ENCODE peak calls at places on chromosome 18, in seven cellular contexts. One of them, this sample, is unnamed.

GRCh38 chr18:79339094-79339908 is 56.4 kb upstream of the NFATC1 start:
- DNase-seq in mesenchymal stem cell: no peak
- DNase-seq in GM23338: no peak
- DNase-seq in GM23248: no peak
- DNase-seq in PC-3: no peak
- DNase-seq in IMR-90: no peak
- DNase-seq in K562: no peak
- DNase-seq in this sample: no peak

GRCh38 chr18:78960709-78961108 is 18.9 kb upstream of the SALL3 start:
- DNase-seq in K562: no peak
- DNase-seq in GM23248: no peak
- DNase-seq in GM23338: no peak
- DNase-seq in mesenchymal stem cell: no peak
- DNase-seq in IMR-90: no peak
- DNase-seq in PC-3: no peak
- DNase-seq in this sample: no peak

GRCh38 chr18:53887447-53887846 is 337.0 kb downstream of the MBD2 start:
- DNase-seq in K562: no peak
- DNase-seq in IMR-90: no peak
- DNase-seq in mesenchymal stem cell: no peak
- DNase-seq in GM23338: no peak
- DNase-seq in PC-3: no peak
- DNase-seq in GM23248: no peak
- DNase-seq in this sample: peak

GRCh38 chr18:12879840-12880531 is 4.1 kb downstream of the PTPN2 start:
- DNase-seq in GM23338: peak
- DNase-seq in IMR-90: no peak
- DNase-seq in K562: peak
- DNase-seq in GM23248: no peak
- DNase-seq in mesenchymal stem cell: no peak
- DNase-seq in PC-3: no peak
- DNase-seq in this sample: no peak

GRCh38 chr18:5237083-5237722 is 40.1 kb upstream of the AKAIN1 start:
- DNase-seq in IMR-90: peak
- DNase-seq in mesenchymal stem cell: peak
- DNase-seq in K562: peak
- DNase-seq in PC-3: peak
- DNase-seq in GM23248: peak
- DNase-seq in GM23338: no peak
- DNase-seq in this sample: peak

GRCh38 chr18:31185551-31185950 is 22.9 kb upstream of the DSC1 start:
- DNase-seq in mesenchymal stem cell: no peak
- DNase-seq in GM23248: no peak
- DNase-seq in PC-3: peak
- DNase-seq in GM23338: no peak
- DNase-seq in IMR-90: no peak
- DNase-seq in K562: no peak
- DNase-seq in this sample: peak

GRCh38 chr18:69569133-69569532 is 168.4 kb downstream of the DOK6 start:
- DNase-seq in IMR-90: no peak
- DNase-seq in GM23248: no peak
- DNase-seq in K562: no peak
- DNase-seq in PC-3: no peak
- DNase-seq in GM23338: no peak
- DNase-seq in mesenchymal stem cell: no peak
- DNase-seq in this sample: no peak

GRCh38 chr18:78726326-78727056 is 253.1 kb upstream of the SALL3 start:
- DNase-seq in mesenchymal stem cell: no peak
- DNase-seq in PC-3: no peak
- DNase-seq in K562: no peak
- DNase-seq in GM23338: no peak
- DNase-seq in GM23248: no peak
- DNase-seq in IMR-90: no peak
- DNase-seq in this sample: no peak

GRCh38 chr18:12391487-12392136 is 14.6 kb upstream of the AFG3L2 start:
- DNase-seq in GM23248: peak
- DNase-seq in GM23338: peak
- DNase-seq in K562: peak
- DNase-seq in PC-3: peak
- DNase-seq in IMR-90: peak
- DNase-seq in mesenchymal stem cell: peak
- DNase-seq in this sample: peak

GRCh38 chr18:78906066-78906465 is 73.6 kb upstream of the SALL3 start:
- DNase-seq in mesenchymal stem cell: no peak
- DNase-seq in K562: no peak
- DNase-seq in GM23248: no peak
- DNase-seq in IMR-90: no peak
- DNase-seq in PC-3: no peak
- DNase-seq in GM23338: no peak
- DNase-seq in this sample: no peak

GRCh38 chr18:50726960-50727589 is 92.7 kb downstream of the MRO start:
- DNase-seq in K562: no peak
- DNase-seq in GM23338: no peak
- DNase-seq in mesenchymal stem cell: no peak
- DNase-seq in IMR-90: no peak
- DNase-seq in GM23248: no peak
- DNase-seq in PC-3: no peak
- DNase-seq in this sample: no peak

GRCh38 chr18:37965572-37965970 is 400.0 kb upstream of the CELF4 start:
- DNase-seq in mesenchymal stem cell: no peak
- DNase-seq in PC-3: no peak
- DNase-seq in IMR-90: no peak
- DNase-seq in K562: no peak
- DNase-seq in GM23248: no peak
- DNase-seq in GM23338: no peak
- DNase-seq in this sample: no peak

GRCh38 chr18:55886886-55887285 is 298.9 kb upstream of the TCF4 start:
- DNase-seq in GM23338: no peak
- DNase-seq in GM23248: no peak
- DNase-seq in mesenchymal stem cell: no peak
- DNase-seq in PC-3: peak
- DNase-seq in K562: no peak
- DNase-seq in IMR-90: no peak
- DNase-seq in this sample: no peak

GRCh38 chr18:44584900-44585299 is 95.8 kb upstream of the SETBP1 start:
- DNase-seq in GM23248: no peak
- DNase-seq in mesenchymal stem cell: no peak
- DNase-seq in K562: no peak
- DNase-seq in GM23338: no peak
- DNase-seq in PC-3: peak
- DNase-seq in IMR-90: no peak
- DNase-seq in this sample: no peak

GRCh38 chr18:53004798-53005197 is 664.8 kb downstream of the DCC start:
- DNase-seq in IMR-90: no peak
- DNase-seq in PC-3: peak
- DNase-seq in GM23248: no peak
- DNase-seq in GM23338: peak
- DNase-seq in K562: no peak
- DNase-seq in mesenchymal stem cell: no peak
- DNase-seq in this sample: no peak

GRCh38 chr18:29063346-29063745 is 886.4 kb upstream of the CDH2 start:
- DNase-seq in mesenchymal stem cell: no peak
- DNase-seq in IMR-90: peak
- DNase-seq in GM23248: no peak
- DNase-seq in PC-3: no peak
- DNase-seq in K562: no peak
- DNase-seq in GM23338: no peak
- DNase-seq in this sample: peak

GRCh38 chr18:1047406-1047805 is 142.7 kb downstream of the ADCYAP1 start:
- DNase-seq in K562: no peak
- DNase-seq in mesenchymal stem cell: peak
- DNase-seq in PC-3: no peak
- DNase-seq in IMR-90: no peak
- DNase-seq in GM23338: no peak
- DNase-seq in GM23248: peak
- DNase-seq in this sample: peak

GRCh38 chr18:3502650-3503049 is 52.7 kb downstream of the TGIF1 start:
- DNase-seq in GM23338: no peak
- DNase-seq in PC-3: no peak
- DNase-seq in IMR-90: no peak
- DNase-seq in K562: no peak
- DNase-seq in mesenchymal stem cell: no peak
- DNase-seq in GM23248: no peak
- DNase-seq in this sample: no peak

GRCh38 chr18:42287047-42287446 is 332.0 kb downstream of the PIK3C3 start:
- DNase-seq in PC-3: no peak
- DNase-seq in mesenchymal stem cell: no peak
- DNase-seq in K562: no peak
- DNase-seq in IMR-90: no peak
- DNase-seq in GM23248: no peak
- DNase-seq in GM23338: no peak
- DNase-seq in this sample: no peak

GRCh38 chr18:11387880-11388279 is 221.5 kb upstream of the SLC35G4 start:
- DNase-seq in GM23248: peak
- DNase-seq in mesenchymal stem cell: peak
- DNase-seq in GM23338: peak
- DNase-seq in K562: peak
- DNase-seq in IMR-90: peak
- DNase-seq in PC-3: peak
- DNase-seq in this sample: peak

GRCh38 chr18:79517322-79517721 is 121.6 kb downstream of the NFATC1 start:
- DNase-seq in PC-3: no peak
- DNase-seq in IMR-90: no peak
- DNase-seq in K562: peak
- DNase-seq in GM23338: peak
- DNase-seq in GM23248: no peak
- DNase-seq in mesenchymal stem cell: no peak
- DNase-seq in this sample: no peak

GRCh38 chr18:12726774-12727550 is 24.1 kb downstream of the PSMG2 start:
- DNase-seq in K562: peak
- DNase-seq in GM23338: peak
- DNase-seq in IMR-90: peak
- DNase-seq in PC-3: peak
- DNase-seq in GM23248: peak
- DNase-seq in mesenchymal stem cell: peak
- DNase-seq in this sample: peak

GRCh38 chr18:40565805-40566509 is 1389.1 kb upstream of the PIK3C3 start:
- DNase-seq in mesenchymal stem cell: no peak
- DNase-seq in GM23338: no peak
- DNase-seq in K562: no peak
- DNase-seq in PC-3: no peak
- DNase-seq in GM23248: no peak
- DNase-seq in IMR-90: no peak
- DNase-seq in this sample: no peak
- H2AFZ ChIP-seq in mesenchymal stem cell: no peak
- H2AFZ ChIP-seq in GM23338: no peak
- H2AFZ ChIP-seq in K562: no peak
- H2AFZ ChIP-seq in PC-3: no peak
- H2AFZ ChIP-seq in GM23248: no peak
- H2AFZ ChIP-seq in IMR-90: no peak
- H2AFZ ChIP-seq in this sample: no peak

DNA sequence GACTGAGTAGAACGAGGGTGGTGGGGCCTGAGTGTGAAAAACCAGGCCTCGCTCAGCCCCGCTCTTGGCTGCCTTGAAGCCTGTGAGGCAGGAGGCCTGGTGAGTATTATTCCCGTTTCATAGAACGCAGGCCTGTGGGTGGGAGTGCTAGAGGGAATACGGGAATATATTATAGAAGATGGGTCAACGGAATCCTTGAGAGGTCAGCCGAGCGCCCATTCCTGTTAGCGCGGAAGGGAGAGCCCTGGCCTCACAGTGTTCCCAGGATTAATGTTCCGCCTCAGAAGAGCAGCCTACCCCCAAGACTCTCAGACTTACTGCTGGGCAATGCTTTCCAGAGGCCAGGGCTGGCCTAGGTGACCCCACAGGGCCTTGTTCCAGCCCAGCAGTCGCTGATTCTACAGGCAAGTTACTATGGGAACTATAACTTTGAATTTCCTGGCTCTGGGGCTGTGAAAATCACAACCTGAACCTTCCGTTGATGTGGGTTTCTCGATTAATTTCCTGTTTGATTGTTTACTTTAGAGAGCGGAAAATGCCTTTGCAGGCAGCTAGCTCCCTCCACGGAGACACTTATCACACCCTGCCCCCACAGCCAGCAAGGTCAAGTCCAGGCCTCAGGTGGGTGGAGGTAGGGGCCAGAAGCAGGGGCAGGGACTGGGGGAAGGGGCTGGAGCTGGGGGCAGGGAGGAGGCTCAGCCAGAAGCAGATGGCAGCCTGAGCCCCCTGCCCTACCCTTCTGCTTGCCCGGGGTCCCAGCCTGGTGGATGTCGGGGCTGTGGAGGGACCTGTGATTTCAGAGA is 108.3 kb downstream of the SMAD7 start:
- DNase-seq in PC-3: no peak
- DNase-seq in IMR-90: no peak
- DNase-seq in GM23338: no peak
- DNase-seq in K562: peak
- DNase-seq in GM23248: no peak
- DNase-seq in mesenchymal stem cell: peak
- DNase-seq in this sample: no peak
- H3K4me3 ChIP-seq in PC-3: no peak
- H3K4me3 ChIP-seq in IMR-90: no peak
- H3K4me3 ChIP-seq in GM23338: no peak
- H3K4me3 ChIP-seq in K562: no peak
- H3K4me3 ChIP-seq in GM23248: no peak
- H3K4me3 ChIP-seq in mesenchymal stem cell: no peak
- H3K4me3 ChIP-seq in this sample: no peak

GRCh38 chr18:74040459-74041332 is 106.9 kb downstream of the FBXO15 start:
- DNase-seq in mesenchymal stem cell: peak
- DNase-seq in GM23248: peak
- DNase-seq in K562: peak
- DNase-seq in GM23338: peak
- DNase-seq in PC-3: peak
- DNase-seq in IMR-90: peak
- DNase-seq in this sample: no peak
- H2AFZ ChIP-seq in mesenchymal stem cell: no peak
- H2AFZ ChIP-seq in GM23248: no peak
- H2AFZ ChIP-seq in K562: peak
- H2AFZ ChIP-seq in GM23338: peak
- H2AFZ ChIP-seq in PC-3: peak
- H2AFZ ChIP-seq in IMR-90: peak
- H2AFZ ChIP-seq in this sample: no peak

DNA sequence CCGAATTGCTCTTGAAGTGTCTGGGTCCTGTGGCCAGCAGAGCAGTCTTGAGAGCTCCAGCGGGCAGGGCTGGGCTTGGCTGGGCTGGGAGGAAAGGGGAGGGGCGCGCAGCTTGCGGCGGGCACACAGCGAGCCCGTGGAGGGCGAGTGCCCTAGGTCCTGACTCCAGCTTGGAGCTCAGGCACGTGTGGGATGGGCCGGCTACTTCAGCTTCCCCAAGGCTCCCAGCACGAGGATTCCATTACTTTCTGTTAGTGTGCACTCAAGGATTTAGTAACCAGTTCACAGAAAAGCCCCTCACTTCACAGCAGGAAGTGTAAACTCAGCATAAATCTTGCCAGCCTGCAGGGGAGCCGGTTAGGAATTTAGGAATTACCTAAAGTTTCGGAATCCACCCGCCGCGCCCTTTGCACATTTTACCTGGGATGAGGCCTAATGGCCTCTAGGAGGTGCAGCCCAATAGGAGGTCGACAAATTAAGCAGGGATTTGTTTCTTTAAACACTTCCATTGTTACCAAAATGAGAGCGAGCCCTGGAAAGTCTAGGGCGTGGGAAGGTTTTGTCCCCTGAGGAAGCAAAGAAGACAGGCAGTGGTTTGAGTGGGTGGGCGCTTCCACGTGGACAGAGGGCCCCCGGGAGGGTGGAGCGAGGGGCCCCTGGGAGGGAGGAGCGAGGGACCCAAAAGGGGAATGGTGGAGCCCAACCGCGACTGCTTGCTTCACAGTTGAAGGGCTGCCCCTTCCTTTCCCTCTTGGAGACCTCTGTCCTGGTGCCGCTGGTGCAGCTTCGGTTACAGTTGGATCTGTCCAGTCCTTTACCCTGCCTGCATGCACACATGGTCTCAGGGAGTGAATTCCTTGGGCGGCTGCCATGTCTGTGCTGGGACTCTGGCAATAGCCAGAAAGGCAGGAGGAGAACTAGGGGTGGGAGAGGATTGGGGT is 93.3 kb downstream of the CTAGE1 start:
- DNase-seq in PC-3: no peak
- DNase-seq in mesenchymal stem cell: peak
- DNase-seq in K562: peak
- DNase-seq in IMR-90: no peak
- DNase-seq in GM23248: peak
- DNase-seq in GM23338: peak
- DNase-seq in this sample: peak
- H3K4me3 ChIP-seq in PC-3: no peak
- H3K4me3 ChIP-seq in mesenchymal stem cell: no peak
- H3K4me3 ChIP-seq in K562: no peak
- H3K4me3 ChIP-seq in IMR-90: no peak
- H3K4me3 ChIP-seq in GM23248: peak
- H3K4me3 ChIP-seq in GM23338: peak
- H3K4me3 ChIP-seq in this sample: peak

This sample was measured in astrocyte.